ENCODE peak calls at places on chromosomes 6 and 20, in ten cellular contexts. T, F, G, W, C, D, A, O, R and N are unnamed samples.

GRCh38 chr6:107735906-107736635 is 88.0 kb downstream of the SCML4 start:
- DNase-seq in T (no peak), F (no peak), G (no peak), W (no peak), C (no peak), D (no peak), A (no peak), O (no peak), R (no peak), N (no peak)

GRCh38 chr20:642398-643174 is 10.4 kb downstream of the SRXN1 start:
- DNase-seq in T (no peak), F (peak; percentile 51), G (no peak), W (peak; percentile 67), C (peak; percentile 50), D (no peak), A (peak; percentile 61), O (no peak), R (peak; percentile 57), N (peak; percentile 60)

GRCh38 chr6:45791181-45791580 is 224.5 kb downstream of the CLIC5 start:
- DNase-seq in T (no peak), F (no peak), G (no peak), W (no peak), C (no peak), D (no peak), A (no peak), O (no peak), R (no peak), N (no peak)

GRCh38 chr6:84515082-84515481 is 249.3 kb downstream of the TBX18 start:
- DNase-seq in T (no peak), F (no peak), G (no peak), W (no peak), C (no peak), D (no peak), A (no peak), O (no peak), R (no peak), N (no peak)

GRCh38 chr20:17498641-17499040 is 32.5 kb downstream of the BFSP1 start:
- DNase-seq in T (no peak), F (no peak), G (no peak), W (no peak), C (no peak), D (no peak), A (no peak), O (no peak), R (no peak), N (no peak)

GRCh38 chr20:13302647-13303425 is 81.8 kb downstream of the ISM1 start:
- DNase-seq in T (no peak), F (no peak), G (peak; percentile 62), W (peak; percentile 52), C (peak; percentile 54), D (peak; percentile 15), A (peak; percentile 11), O (no peak), R (peak; percentile 18), N (peak; percentile 75)

GRCh38 chr6:43125119-43125518 is 46.0 kb upstream of the SRF start:
- DNase-seq in T (no peak), F (no peak), G (no peak), W (no peak), C (no peak), D (no peak), A (no peak), O (no peak), R (no peak), N (peak; percentile 28)

GRCh38 chr20:53302695-53303094 is 290.9 kb downstream of the ZNF217 start:
- DNase-seq in T (no peak), F (no peak), G (no peak), W (no peak), C (no peak), D (no peak), A (no peak), O (no peak), R (no peak), N (no peak)

GRCh38 chr6:21831531-21832291 is 238.2 kb downstream of the SOX4 start:
- DNase-seq in T (no peak), F (no peak), G (no peak), W (peak; percentile 54), C (no peak), D (no peak), A (no peak), O (no peak), R (no peak), N (no peak)

GRCh38 chr20:10321138-10321717 is 102.6 kb downstream of the SNAP25 start:
- DNase-seq in T (no peak), F (no peak), G (no peak), W (no peak), C (no peak), D (no peak), A (no peak), O (no peak), R (no peak), N (no peak)

GRCh38 chr6:55825402-55826051 is 49.9 kb downstream of the BMP5 start:
- DNase-seq in T (no peak), F (no peak), G (no peak), W (peak; percentile 61), C (no peak), D (no peak), A (no peak), O (no peak), R (no peak), N (peak; percentile 44)

GRCh38 chr6:163620670-163621330 is 206.3 kb downstream of the QKI start:
- DNase-seq in T (no peak), F (no peak), G (no peak), W (no peak), C (no peak), D (no peak), A (no peak), O (no peak), R (no peak), N (no peak)

GRCh38 chr6:158053377-158054313 is 72.0 kb downstream of the SYNJ2 start:
- DNase-seq in T (no peak), F (no peak), G (no peak), W (no peak), C (no peak), D (no peak), A (no peak), O (no peak), R (no peak), N (no peak)

GRCh38 chr6:93416575-93417420 is 2.6 kb downstream of the EPHA7 start:
- DNase-seq in T (no peak), F (peak; percentile 37), G (peak; percentile 82), W (peak; percentile 79), C (peak; percentile 65), D (no peak), A (peak; percentile 60), O (peak; percentile 63), R (peak; percentile 70), N (peak; percentile 74)

GRCh38 chr20:44215125-44215524 is 4.6 kb upstream of the OSER1 start:
- DNase-seq in T (peak; percentile 50), F (peak; percentile 39), G (no peak), W (peak; percentile 75), C (peak; percentile 76), D (peak; percentile 65), A (peak; percentile 73), O (peak; percentile 68), R (peak; percentile 83), N (peak; percentile 73)

GRCh38 chr20:6715350-6716063 is 52.0 kb upstream of the BMP2 start:
- DNase-seq in T (no peak), F (no peak), G (no peak), W (no peak), C (no peak), D (no peak), A (no peak), O (no peak), R (no peak), N (no peak)

GRCh38 chr20:49505518-49505917 is 23.1 kb upstream of the KCNB1 start:
- DNase-seq in T (no peak), F (peak; percentile 18), G (no peak), W (peak; percentile 97), C (peak; percentile 66), D (no peak), A (peak; percentile 32), O (no peak), R (peak; percentile 90), N (peak; percentile 51)

GRCh38 chr6:24980507-24981384 is 45.0 kb upstream of the RIPOR2 start:
- DNase-seq in T (no peak), F (no peak), G (peak; percentile 60), W (peak; percentile 39), C (peak; percentile 23), D (peak; percentile 44), A (no peak), O (no peak), R (no peak), N (no peak)

GRCh38 chr6:124958759-124959354 is 3.4 kb upstream of the RNF217 start:
- DNase-seq in T (no peak), F (no peak), G (no peak), W (no peak), C (no peak), D (no peak), A (no peak), O (no peak), R (no peak), N (no peak)

GRCh38 chr6:73064261-73064660 is 161.0 kb downstream of the KHDC1L start:
- DNase-seq in T (no peak), F (no peak), G (no peak), W (no peak), C (no peak), D (no peak), A (no peak), O (no peak), R (no peak), N (no peak)